ENCODE peak calls at places on chromosomes 7 and 10, in four cellular contexts. R, S, L and I are unnamed samples. For H3K4me1, the result is how much of the 10 kb centered on the place peaks cover.

GRCh38 chr7:123865517-123866117 is 20.6 kb downstream of the HYAL4 start:
- DNase-seq in L (peak), S (peak), R (peak), I (peak)

GRCh38 chr10:95741807-95742528 is 14.0 kb upstream of the ENTPD1 start:
- DNase-seq in S (peak), R (no peak), L (peak), I (no peak)

GRCh38 chr10:35307297-35307696 is 29.0 kb upstream of the CCNY start:
- DNase-seq in L (peak), S (no peak), R (no peak), I (peak)

GRCh38 chr7:82017334-82017943 is 247.6 kb upstream of the HGF start:
- DNase-seq in L (peak), R (peak), S (no peak), I (peak)

GRCh38 chr7:33805630-33806233 is 99.6 kb upstream of the BMPER start:
- DNase-seq in R (no peak), S (no peak), L (peak), I (peak)

GRCh38 chr7:105638324-105638723 is 57.0 kb upstream of the EFCAB10 start:
- DNase-seq in S (no peak), R (no peak), L (no peak), I (no peak)

GRCh38 chr10:132714906-132715790 is 70.8 kb downstream of the NKX6-2 start:
- DNase-seq in L (no peak), R (no peak), S (no peak), I (no peak)

GRCh38 chr10:102102421-102102820 is 17.7 kb downstream of the LDB1 start:
- DNase-seq in R (no peak), L (no peak), S (no peak), I (no peak)

GRCh38 chr10:113326160-113327111 is 226.4 kb upstream of the HABP2 start:
- DNase-seq in R (no peak), S (peak), L (peak), I (peak)

GRCh38 chr7:47557317-47557985 is 24.5 kb downstream of the TNS3 start:
- DNase-seq in S (no peak), L (peak), R (no peak), I (peak)

GRCh38 chr10:59839576-59839975 is 66.8 kb downstream of the CCDC6 start:
- DNase-seq in R (no peak), L (peak), S (no peak), I (peak)

GRCh38 chr7:102451371-102452054 is 13.2 kb downstream of the ALKBH4 start:
- DNase-seq in L (no peak), R (no peak), S (no peak), I (no peak)

GRCh38 chr7:5526190-5527037 is 102.8 kb upstream of the TNRC18 start:
- DNase-seq in S (peak), L (peak), R (peak), I (peak)

GRCh38 chr7:1542841-1543747 is 12.6 kb downstream of the MAFK start:
- DNase-seq in R (no peak), L (no peak), S (no peak), I (no peak)

GRCh38 chr10:64023926-64024465 is 502.8 kb downstream of the REEP3 start:
- DNase-seq in L (no peak), R (no peak), S (no peak), I (no peak)

GRCh38 chr7:37758467-37758866 is 74.9 kb downstream of the GPR141 start:
- DNase-seq in R (no peak), S (no peak), L (no peak), I (no peak)

GRCh38 chr10:114087655-114088054 is 44.0 kb downstream of the ADRB1 start:
- DNase-seq in L (no peak), S (no peak), R (no peak), I (no peak)

GRCh38 chr10:5466451-5466996 is 32.8 kb downstream of the CALML5 start:
- DNase-seq in S (peak), L (peak), R (peak), I (peak)

GRCh38 chr7:55325371-55325792 is 39.8 kb upstream of the LANCL2 start:
- DNase-seq in R (no peak), S (no peak), L (peak), I (peak)

GRCh38 chr7:87336136-87336535 is 9.3 kb upstream of the CROT start:
- DNase-seq in R (peak), L (no peak), S (peak), I (no peak)

GRCh38 chr7:132720835-132721234 is 144.6 kb upstream of the PLXNA4 start:
- DNase-seq in R (no peak), S (no peak), L (no peak), I (no peak)

GRCh38 chr7:137956591-137956990 is 45.3 kb downstream of the CREB3L2 start:
- DNase-seq in R (no peak), L (no peak), S (no peak), I (no peak)
- H3K4me1 ChIP-seq in R (under half), L (half or more), S (under half), I (under half)

DNA sequence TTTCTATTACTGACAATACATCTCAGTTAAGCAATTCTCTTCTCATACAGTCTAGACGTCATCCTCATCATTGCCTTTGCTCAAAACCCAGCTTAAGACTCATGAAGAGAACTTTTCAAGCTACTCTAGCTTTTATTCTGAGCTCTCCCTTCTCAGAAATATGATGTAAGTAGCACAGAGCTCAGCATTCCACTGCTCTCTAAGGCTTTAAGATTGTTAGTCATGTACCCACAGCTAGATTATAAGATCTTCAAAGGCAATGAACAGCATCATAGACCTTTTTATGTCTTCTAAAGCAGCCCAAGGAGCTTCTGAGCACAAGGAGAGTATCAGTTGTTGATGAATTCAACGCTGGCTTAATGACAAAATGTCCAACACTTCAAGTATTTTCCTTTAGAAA is 119.3 kb downstream of the NRP1 start:
- DNase-seq in R (no peak), S (no peak), L (peak), I (peak)
- H3K4me1 ChIP-seq in R (under half), S (under half), L (under half), I (half or more)

DNA sequence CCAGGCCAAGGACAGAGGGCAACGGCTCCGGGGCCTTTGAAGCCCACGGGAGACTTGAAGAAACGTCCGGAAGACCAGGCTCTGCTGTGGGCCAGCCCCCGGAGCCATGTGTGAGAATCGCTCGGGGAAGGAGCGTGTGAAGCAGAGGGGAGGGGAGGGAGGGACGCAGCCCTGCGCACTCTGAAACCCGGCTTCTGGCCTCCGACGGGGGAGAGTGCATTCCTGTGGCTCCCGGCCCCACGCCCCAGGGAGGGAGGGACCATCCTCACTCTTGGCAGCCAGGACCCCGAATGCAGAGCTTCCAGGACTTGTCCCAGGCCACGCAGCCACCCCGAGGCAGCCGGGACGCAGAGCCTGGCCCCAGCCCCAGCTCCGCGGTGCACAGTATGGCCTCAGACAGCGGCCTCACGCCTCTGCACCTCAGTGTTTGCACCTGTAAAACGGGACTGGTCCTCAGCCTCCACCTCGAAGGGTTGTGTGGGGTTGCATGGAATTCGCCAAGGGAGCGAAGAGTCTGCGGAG is 67.4 kb downstream of the PDGFA start:
- DNase-seq in R (no peak), S (no peak), L (peak), I (no peak)
- H3K4me1 ChIP-seq in R (under half), S (under half), L (under half), I (under half)

DNA sequence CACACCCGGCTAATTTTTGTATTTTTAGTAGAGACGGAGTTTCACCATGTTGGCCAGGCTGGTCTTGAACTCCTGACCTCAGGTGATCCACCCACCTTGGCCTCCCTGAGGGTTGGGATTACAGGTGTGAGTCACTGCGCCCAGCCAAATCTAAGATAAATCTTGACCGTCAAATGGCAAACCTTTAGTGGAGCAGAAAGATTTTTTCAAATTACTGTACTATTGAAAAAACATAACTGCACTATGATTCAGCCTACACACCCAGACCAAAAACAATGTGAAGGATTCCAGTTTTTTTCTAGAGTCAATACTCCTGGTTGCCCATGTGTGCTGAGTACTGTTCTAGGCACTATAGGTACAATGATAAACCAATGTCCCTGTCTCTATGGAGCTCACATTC is 33.9 kb upstream of the SVIL start:
- DNase-seq in L (no peak), S (no peak), R (no peak), I (peak)
- H3K4me1 ChIP-seq in L (under half), S (under half), R (under half), I (under half)

DNA sequence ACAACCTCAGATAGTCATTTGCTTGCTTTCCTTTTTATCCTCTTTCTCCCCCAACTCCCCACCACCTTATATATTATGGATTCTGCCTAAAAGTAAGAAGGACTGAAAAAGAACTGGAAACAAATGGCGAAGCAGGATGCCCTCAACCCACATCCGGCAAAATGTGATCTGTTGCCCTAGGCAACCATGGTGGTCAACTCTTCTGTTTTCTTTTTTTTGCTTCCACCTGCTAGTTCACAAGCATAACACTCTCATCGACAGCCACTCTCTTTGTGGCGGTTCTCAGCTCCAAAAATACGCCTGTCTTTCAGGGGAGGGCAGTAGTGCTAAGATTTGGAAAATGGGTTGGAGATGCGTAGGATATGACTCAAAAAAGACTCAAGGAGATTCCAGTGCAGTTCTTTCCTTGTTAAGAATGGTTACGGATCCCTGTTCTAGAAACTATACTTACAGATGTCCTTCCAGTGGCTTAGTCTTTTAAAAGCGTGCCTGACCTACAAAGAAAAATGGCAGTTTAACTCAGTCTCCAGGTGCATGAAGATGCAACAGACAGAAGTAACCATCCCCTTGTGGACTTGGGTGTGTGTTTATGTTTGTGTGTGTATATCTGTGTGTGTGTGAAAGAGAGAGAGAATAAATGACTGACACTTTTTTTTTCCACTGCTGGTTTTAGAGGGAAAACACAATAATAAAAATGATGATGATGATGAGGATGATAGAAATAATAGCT is 10.7 kb downstream of the APBB1IP start:
- DNase-seq in R (peak), S (peak), L (no peak), I (peak)
- H3K4me1 ChIP-seq in R (under half), S (under half), L (under half), I (under half)

DNA sequence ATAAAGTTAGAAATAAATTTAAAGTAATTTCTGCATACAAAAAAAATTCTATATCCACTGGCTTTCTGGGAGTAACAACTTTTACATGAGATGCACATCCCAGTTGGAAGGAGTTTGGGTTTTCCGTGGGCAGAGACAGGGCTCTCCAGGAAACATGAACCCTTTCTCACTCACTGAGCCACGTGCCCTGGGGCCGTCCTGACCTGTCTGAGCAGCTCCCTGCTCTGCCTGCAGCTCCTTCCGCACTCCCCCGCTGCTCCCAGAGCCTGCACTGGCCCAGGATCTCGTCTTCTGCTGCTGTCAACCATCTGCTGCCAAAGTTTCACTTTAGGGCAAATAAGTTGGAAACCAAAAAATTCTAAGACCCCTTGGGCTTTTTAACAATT is 169.1 kb downstream of the DIP2C start:
- DNase-seq in S (no peak), R (no peak), L (peak), I (no peak)
- H3K4me1 ChIP-seq in S (under half), R (under half), L (under half), I (under half)

GRCh38 chr10:109895848-109896247 is 27.5 kb downstream of the XPNPEP1 start:
- DNase-seq in S (no peak), R (peak), L (no peak), I (no peak)

GRCh38 chr10:109892885-109893284 is 30.4 kb downstream of the XPNPEP1 start:
- DNase-seq in R (peak), S (no peak), L (no peak), I (no peak)

GRCh38 chr10:109894516-109894915 is 28.8 kb downstream of the XPNPEP1 start:
- DNase-seq in L (peak), R (no peak), S (peak), I (no peak)

GRCh38 chr10:109893371-109893770 is 29.9 kb downstream of the XPNPEP1 start:
- DNase-seq in L (no peak), R (no peak), S (no peak), I (no peak)

DNA sequence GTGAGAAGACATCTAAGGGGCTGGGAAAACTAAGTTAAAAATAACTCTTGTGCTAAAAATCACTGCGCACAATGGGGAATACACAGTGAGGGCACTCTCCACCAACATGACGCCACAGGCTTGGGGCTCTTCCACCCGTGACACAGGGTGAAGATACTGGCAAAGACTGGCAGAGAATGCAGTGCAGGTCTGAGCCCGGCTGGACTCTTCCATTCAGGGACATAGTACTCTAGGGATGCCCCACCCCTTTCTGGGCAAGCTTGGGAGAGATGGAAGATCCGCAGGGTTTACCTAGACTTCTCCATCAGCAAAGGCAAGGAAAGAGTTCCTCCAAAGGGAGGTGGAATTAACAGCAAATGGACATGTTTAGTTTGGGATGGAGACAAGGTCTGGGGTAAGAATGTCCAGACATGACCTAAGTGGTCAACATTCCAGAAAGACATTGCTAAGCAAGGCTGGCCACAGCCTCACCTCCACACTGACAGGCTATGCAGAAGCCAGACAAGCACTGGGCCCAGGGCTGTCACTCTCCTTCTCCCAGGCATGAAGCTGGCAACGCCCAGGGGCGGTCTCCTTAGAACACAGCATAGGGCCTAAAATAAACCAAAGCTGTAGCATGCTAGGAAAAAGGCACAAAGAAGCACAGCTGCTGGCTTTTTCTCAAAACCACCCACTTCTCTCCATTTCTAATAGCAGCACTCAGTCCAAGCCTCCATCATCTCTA is 28.1 kb downstream of the XPNPEP1 start:
- DNase-seq in R (peak), L (peak), S (no peak), I (no peak)
- H3K4me1 ChIP-seq in R (under half), L (under half), S (under half), I (under half)

DNA sequence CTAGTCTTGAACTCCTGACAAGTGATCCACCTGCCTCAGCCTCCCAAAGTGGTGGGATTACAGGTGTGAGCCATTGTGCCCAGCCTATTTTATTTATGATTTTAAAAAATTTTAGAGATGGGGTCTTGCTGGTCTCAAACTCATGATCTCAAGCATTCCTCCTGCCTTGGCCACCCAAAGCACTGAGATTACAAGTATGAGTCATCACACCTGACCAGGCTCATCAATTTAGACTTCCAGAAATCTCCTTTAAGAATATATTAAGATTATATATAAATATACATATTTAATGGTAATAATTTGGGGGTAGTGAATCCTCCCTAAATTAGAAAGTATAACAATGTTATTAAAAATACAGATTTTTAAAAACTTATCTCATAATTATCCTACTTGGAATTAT is 29.1 kb downstream of the LAMB1 start:
- DNase-seq in L (no peak), R (no peak), S (no peak), I (no peak)
- H3K4me1 ChIP-seq in L (under half), R (under half), S (under half), I (under half)

DNA sequence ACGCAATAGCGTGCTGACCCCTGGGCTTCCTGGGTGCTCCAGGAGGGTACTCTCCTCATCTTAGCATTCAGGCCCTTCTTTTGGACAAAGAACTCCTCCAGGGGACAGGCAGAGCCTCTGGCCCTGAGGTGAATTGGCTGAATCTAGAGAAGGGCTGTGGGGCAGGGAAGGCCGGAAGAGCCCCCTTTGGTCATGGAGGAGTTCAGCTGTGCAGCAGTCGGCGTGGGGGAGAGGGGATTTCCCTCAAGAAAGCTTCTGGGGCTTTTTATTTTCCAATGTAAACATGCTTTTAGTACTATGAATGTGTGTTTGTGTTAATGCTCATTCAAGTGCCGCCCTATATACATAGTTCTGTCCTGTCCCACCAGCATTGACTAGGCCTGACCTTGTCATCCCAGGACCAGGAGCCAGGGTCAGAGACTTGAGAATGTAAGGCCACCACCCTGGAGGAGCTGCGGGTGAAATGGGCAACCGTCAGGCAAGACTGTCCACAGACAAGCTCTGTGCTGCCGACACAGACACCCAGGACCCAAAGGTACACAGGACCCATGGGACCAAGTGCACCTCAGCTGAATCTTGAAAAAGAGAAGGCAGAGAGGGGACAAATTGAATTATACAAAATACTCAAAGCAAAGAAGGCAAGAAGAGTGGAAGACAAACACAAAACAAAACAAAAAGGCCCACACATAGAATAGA is 38.7 kb downstream of the FIGNL1 start:
- DNase-seq in S (no peak), R (no peak), L (no peak), I (no peak)
- H3K4me1 ChIP-seq in S (under half), R (under half), L (under half), I (under half)

GRCh38 chr7:98249106-98249505 is 2.9 kb downstream of the TECPR1 start:
- DNase-seq in S (no peak), R (no peak), L (no peak), I (peak)

GRCh38 chr7:98251251-98251843 is 685 bp downstream of the TECPR1 start:
- DNase-seq in R (no peak), L (no peak), S (peak), I (no peak)

GRCh38 chr7:98250789-98251188 is 1.2 kb downstream of the TECPR1 start:
- DNase-seq in R (peak), S (peak), L (no peak), I (peak)

GRCh38 chr7:98244871-98245270 is 7.2 kb downstream of the TECPR1 start:
- DNase-seq in L (no peak), S (no peak), R (no peak), I (no peak)

GRCh38 chr7:98248156-98248555 is 3.9 kb downstream of the TECPR1 start:
- DNase-seq in S (no peak), R (no peak), L (no peak), I (no peak)
- H3K4me1 ChIP-seq in S (under half), R (under half), L (under half), I (under half)